ENCODE peak calls at places on chromosomes 12 and 14, in eight cellular contexts. One of them, this sample, is unnamed. For H3K36me3 and H3K4me1, the result is how much of the 10 kb centered on the place peaks cover.

GRCh38 chr12:51200806-51201205 is 17.1 kb downstream of the POU6F1 start:
- DNase-seq in IMR-90: peak
- DNase-seq in fibroblast of lung: peak
- DNase-seq in neuronal stem cell: no peak
- DNase-seq in hepatocyte: no peak
- DNase-seq in PC-3: no peak
- DNase-seq in GM23248: peak
- DNase-seq in mesendoderm: no peak
- DNase-seq in this sample: no peak

GRCh38 chr14:93832665-93833064 is 44.4 kb upstream of the PRIMA1 start:
- DNase-seq in IMR-90: no peak
- DNase-seq in fibroblast of lung: no peak
- DNase-seq in neuronal stem cell: no peak
- DNase-seq in hepatocyte: peak
- DNase-seq in PC-3: no peak
- DNase-seq in GM23248: no peak
- DNase-seq in mesendoderm: no peak
- DNase-seq in this sample: no peak

GRCh38 chr12:42296503-42297109 is 29.3 kb downstream of the ZCRB1 start:
- DNase-seq in IMR-90: no peak
- DNase-seq in fibroblast of lung: no peak
- DNase-seq in neuronal stem cell: no peak
- DNase-seq in hepatocyte: no peak
- DNase-seq in PC-3: peak
- DNase-seq in GM23248: peak
- DNase-seq in mesendoderm: peak
- DNase-seq in this sample: no peak

GRCh38 chr12:1398673-1399072 is 195.7 kb downstream of the FBXL14 start:
- DNase-seq in IMR-90: peak
- DNase-seq in fibroblast of lung: no peak
- DNase-seq in neuronal stem cell: no peak
- DNase-seq in hepatocyte: no peak
- DNase-seq in PC-3: peak
- DNase-seq in GM23248: peak
- DNase-seq in mesendoderm: no peak
- DNase-seq in this sample: no peak

GRCh38 chr12:117309276-117309885 is 52.0 kb downstream of the NOS1 start:
- DNase-seq in IMR-90: no peak
- DNase-seq in fibroblast of lung: no peak
- DNase-seq in neuronal stem cell: no peak
- DNase-seq in hepatocyte: no peak
- DNase-seq in PC-3: no peak
- DNase-seq in GM23248: no peak
- DNase-seq in mesendoderm: peak
- DNase-seq in this sample: no peak

GRCh38 chr14:50062438-50063039 is 53.8 kb downstream of the VCPKMT start:
- DNase-seq in IMR-90: peak
- DNase-seq in fibroblast of lung: peak
- DNase-seq in neuronal stem cell: no peak
- DNase-seq in hepatocyte: peak
- DNase-seq in PC-3: peak
- DNase-seq in GM23248: peak
- DNase-seq in mesendoderm: peak
- DNase-seq in this sample: no peak

GRCh38 chr12:91890742-91891141 is 254.9 kb downstream of the BTG1 start:
- DNase-seq in IMR-90: peak
- DNase-seq in fibroblast of lung: no peak
- DNase-seq in neuronal stem cell: no peak
- DNase-seq in hepatocyte: no peak
- DNase-seq in PC-3: peak
- DNase-seq in GM23248: peak
- DNase-seq in mesendoderm: no peak
- DNase-seq in this sample: no peak

GRCh38 chr14:91292476-91292875 is 48.0 kb upstream of the GPR68 start:
- DNase-seq in IMR-90: no peak
- DNase-seq in fibroblast of lung: no peak
- DNase-seq in neuronal stem cell: no peak
- DNase-seq in hepatocyte: no peak
- DNase-seq in PC-3: no peak
- DNase-seq in GM23248: no peak
- DNase-seq in mesendoderm: no peak
- DNase-seq in this sample: peak

GRCh38 chr14:31864937-31865855 is 211.9 kb upstream of the ARHGAP5 start:
- DNase-seq in IMR-90: no peak
- DNase-seq in fibroblast of lung: no peak
- DNase-seq in neuronal stem cell: no peak
- DNase-seq in hepatocyte: peak
- DNase-seq in PC-3: no peak
- DNase-seq in GM23248: no peak
- DNase-seq in mesendoderm: no peak
- DNase-seq in this sample: no peak

GRCh38 chr12:83818888-83819287 is 1093.7 kb downstream of the SLC6A15 start:
- DNase-seq in IMR-90: peak
- DNase-seq in fibroblast of lung: peak
- DNase-seq in neuronal stem cell: no peak
- DNase-seq in hepatocyte: peak
- DNase-seq in PC-3: peak
- DNase-seq in GM23248: peak
- DNase-seq in mesendoderm: peak
- DNase-seq in this sample: no peak

GRCh38 chr12:15050664-15051063 is 77.8 kb downstream of the PDE6H start:
- DNase-seq in IMR-90: no peak
- DNase-seq in fibroblast of lung: peak
- DNase-seq in neuronal stem cell: no peak
- DNase-seq in hepatocyte: peak
- DNase-seq in PC-3: no peak
- DNase-seq in GM23248: no peak
- DNase-seq in mesendoderm: no peak
- DNase-seq in this sample: no peak

GRCh38 chr14:21229821-21230220 is 39.4 kb downstream of the HNRNPC start:
- DNase-seq in IMR-90: no peak
- DNase-seq in fibroblast of lung: no peak
- DNase-seq in neuronal stem cell: no peak
- DNase-seq in hepatocyte: no peak
- DNase-seq in PC-3: no peak
- DNase-seq in GM23248: no peak
- DNase-seq in mesendoderm: no peak
- DNase-seq in this sample: no peak

GRCh38 chr14:21231020-21231652 is 38.1 kb downstream of the HNRNPC start:
- DNase-seq in IMR-90: no peak
- DNase-seq in fibroblast of lung: no peak
- DNase-seq in neuronal stem cell: no peak
- DNase-seq in hepatocyte: no peak
- DNase-seq in PC-3: no peak
- DNase-seq in GM23248: no peak
- DNase-seq in mesendoderm: no peak
- DNase-seq in this sample: no peak

GRCh38 chr14:21236948-21237797 is 32.1 kb downstream of the HNRNPC start:
- DNase-seq in IMR-90: no peak
- DNase-seq in fibroblast of lung: no peak
- DNase-seq in neuronal stem cell: no peak
- DNase-seq in hepatocyte: no peak
- DNase-seq in PC-3: no peak
- DNase-seq in GM23248: no peak
- DNase-seq in mesendoderm: no peak
- DNase-seq in this sample: no peak

GRCh38 chr14:21233457-21234076 is 35.7 kb downstream of the HNRNPC start:
- DNase-seq in IMR-90: no peak
- DNase-seq in fibroblast of lung: no peak
- DNase-seq in neuronal stem cell: no peak
- DNase-seq in hepatocyte: no peak
- DNase-seq in PC-3: no peak
- DNase-seq in GM23248: peak
- DNase-seq in mesendoderm: peak
- DNase-seq in this sample: no peak

DNA sequence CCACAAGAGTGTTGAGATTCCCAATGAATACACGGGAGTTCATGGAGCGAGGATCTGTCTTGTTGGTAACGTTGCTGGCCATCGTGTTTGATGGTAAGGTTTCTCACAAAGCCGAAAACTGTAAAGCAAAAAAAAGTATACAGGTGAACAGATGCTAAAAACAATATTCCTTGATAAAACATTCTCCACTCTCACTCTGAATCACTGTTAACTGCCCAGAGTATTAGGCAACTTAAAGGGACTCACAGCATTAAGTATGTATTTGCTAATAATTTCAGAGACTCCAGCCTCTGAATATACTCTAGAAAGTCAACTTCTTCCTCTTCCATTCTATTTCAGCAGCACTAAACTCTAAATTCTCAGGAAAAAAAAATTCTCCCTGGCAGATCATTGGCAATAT is 35.1 kb downstream of the HNRNPC start:
- DNase-seq in IMR-90: no peak
- DNase-seq in fibroblast of lung: no peak
- DNase-seq in neuronal stem cell: no peak
- DNase-seq in hepatocyte: no peak
- DNase-seq in PC-3: no peak
- DNase-seq in GM23248: peak
- DNase-seq in mesendoderm: no peak
- DNase-seq in this sample: no peak
- H3K36me3 ChIP-seq in IMR-90: under half
- H3K36me3 ChIP-seq in fibroblast of lung: under half
- H3K36me3 ChIP-seq in neuronal stem cell: under half
- H3K36me3 ChIP-seq in hepatocyte: under half
- H3K36me3 ChIP-seq in PC-3: half or more
- H3K36me3 ChIP-seq in GM23248: half or more
- H3K36me3 ChIP-seq in mesendoderm: under half
- H3K36me3 ChIP-seq in this sample: half or more

GRCh38 chr14:102182190-102182589 is 42.5 kb downstream of the WDR20 start:
- DNase-seq in IMR-90: peak
- DNase-seq in fibroblast of lung: peak
- DNase-seq in neuronal stem cell: no peak
- DNase-seq in hepatocyte: no peak
- DNase-seq in PC-3: peak
- DNase-seq in GM23248: peak
- DNase-seq in mesendoderm: no peak
- DNase-seq in this sample: peak

GRCh38 chr14:102183922-102184677 is 44.4 kb downstream of the WDR20 start:
- DNase-seq in IMR-90: no peak
- DNase-seq in fibroblast of lung: no peak
- DNase-seq in neuronal stem cell: no peak
- DNase-seq in hepatocyte: no peak
- DNase-seq in PC-3: no peak
- DNase-seq in GM23248: no peak
- DNase-seq in mesendoderm: no peak
- DNase-seq in this sample: no peak

GRCh38 chr14:102181187-102181586 is 41.5 kb downstream of the WDR20 start:
- DNase-seq in IMR-90: no peak
- DNase-seq in fibroblast of lung: no peak
- DNase-seq in neuronal stem cell: no peak
- DNase-seq in hepatocyte: no peak
- DNase-seq in PC-3: no peak
- DNase-seq in GM23248: no peak
- DNase-seq in mesendoderm: no peak
- DNase-seq in this sample: no peak

GRCh38 chr14:102182901-102183619 is 43.4 kb downstream of the WDR20 start:
- DNase-seq in IMR-90: no peak
- DNase-seq in fibroblast of lung: peak
- DNase-seq in neuronal stem cell: no peak
- DNase-seq in hepatocyte: no peak
- DNase-seq in PC-3: no peak
- DNase-seq in GM23248: peak
- DNase-seq in mesendoderm: no peak
- DNase-seq in this sample: no peak

GRCh38 chr14:102180248-102180998 is 40.7 kb downstream of the WDR20 start:
- DNase-seq in IMR-90: no peak
- DNase-seq in fibroblast of lung: no peak
- DNase-seq in neuronal stem cell: no peak
- DNase-seq in hepatocyte: no peak
- DNase-seq in PC-3: no peak
- DNase-seq in GM23248: no peak
- DNase-seq in mesendoderm: no peak
- DNase-seq in this sample: no peak
- H3K4me2 ChIP-seq in IMR-90: no peak
- H3K4me2 ChIP-seq in fibroblast of lung: no peak
- H3K4me2 ChIP-seq in neuronal stem cell: no peak
- H3K4me2 ChIP-seq in hepatocyte: no peak
- H3K4me2 ChIP-seq in PC-3: no peak
- H3K4me2 ChIP-seq in GM23248: no peak
- H3K4me2 ChIP-seq in mesendoderm: no peak
- H3K4me2 ChIP-seq in this sample: no peak

GRCh38 chr12:104677441-104678089 is 220.8 kb downstream of the CHST11 start:
- DNase-seq in IMR-90: no peak
- DNase-seq in fibroblast of lung: no peak
- DNase-seq in neuronal stem cell: no peak
- DNase-seq in hepatocyte: no peak
- DNase-seq in PC-3: peak
- DNase-seq in GM23248: no peak
- DNase-seq in mesendoderm: no peak
- DNase-seq in this sample: peak

GRCh38 chr12:104680070-104680469 is 223.3 kb downstream of the CHST11 start:
- DNase-seq in IMR-90: peak
- DNase-seq in fibroblast of lung: no peak
- DNase-seq in neuronal stem cell: no peak
- DNase-seq in hepatocyte: no peak
- DNase-seq in PC-3: peak
- DNase-seq in GM23248: peak
- DNase-seq in mesendoderm: peak
- DNase-seq in this sample: no peak

GRCh38 chr12:104673294-104674062 is 216.7 kb downstream of the CHST11 start:
- DNase-seq in IMR-90: no peak
- DNase-seq in fibroblast of lung: no peak
- DNase-seq in neuronal stem cell: no peak
- DNase-seq in hepatocyte: no peak
- DNase-seq in PC-3: no peak
- DNase-seq in GM23248: peak
- DNase-seq in mesendoderm: no peak
- DNase-seq in this sample: no peak

GRCh38 chr12:104674083-104674482 is 217.3 kb downstream of the CHST11 start:
- DNase-seq in IMR-90: no peak
- DNase-seq in fibroblast of lung: no peak
- DNase-seq in neuronal stem cell: no peak
- DNase-seq in hepatocyte: no peak
- DNase-seq in PC-3: no peak
- DNase-seq in GM23248: no peak
- DNase-seq in mesendoderm: no peak
- DNase-seq in this sample: no peak

DNA sequence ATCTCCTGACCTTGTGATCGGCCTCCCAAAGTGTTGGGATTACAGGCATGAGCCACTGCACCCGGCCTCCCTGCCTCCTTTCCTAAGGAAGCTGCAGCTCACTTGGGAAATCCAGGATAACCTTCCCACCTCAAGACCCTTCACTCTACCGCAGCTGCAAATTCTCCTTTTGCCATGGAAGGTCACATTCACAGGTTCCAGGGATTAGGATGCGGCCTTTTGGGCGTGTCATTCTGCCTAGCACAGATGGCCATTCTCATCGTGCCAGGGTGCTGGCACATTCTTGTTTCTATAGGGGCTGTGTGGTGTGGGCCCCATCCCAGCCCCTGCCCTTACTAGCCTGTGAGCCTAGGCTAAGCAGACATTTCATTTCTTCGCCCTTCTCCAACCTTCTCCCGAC is 219.9 kb downstream of the CHST11 start:
- DNase-seq in IMR-90: no peak
- DNase-seq in fibroblast of lung: no peak
- DNase-seq in neuronal stem cell: no peak
- DNase-seq in hepatocyte: no peak
- DNase-seq in PC-3: no peak
- DNase-seq in GM23248: no peak
- DNase-seq in mesendoderm: no peak
- DNase-seq in this sample: no peak
- H3K4me1 ChIP-seq in IMR-90: under half
- H3K4me1 ChIP-seq in fibroblast of lung: under half
- H3K4me1 ChIP-seq in neuronal stem cell: under half
- H3K4me1 ChIP-seq in hepatocyte: under half
- H3K4me1 ChIP-seq in PC-3: under half
- H3K4me1 ChIP-seq in GM23248: under half
- H3K4me1 ChIP-seq in mesendoderm: under half
- H3K4me1 ChIP-seq in this sample: under half

GRCh38 chr12:79317184-79317847 is 373.4 kb downstream of the PAWR start:
- DNase-seq in IMR-90: no peak
- DNase-seq in fibroblast of lung: no peak
- DNase-seq in neuronal stem cell: no peak
- DNase-seq in hepatocyte: no peak
- DNase-seq in PC-3: no peak
- DNase-seq in GM23248: no peak
- DNase-seq in mesendoderm: no peak
- DNase-seq in this sample: no peak
- H3K36me3 ChIP-seq in IMR-90: under half
- H3K36me3 ChIP-seq in fibroblast of lung: under half
- H3K36me3 ChIP-seq in neuronal stem cell: under half
- H3K36me3 ChIP-seq in hepatocyte: under half
- H3K36me3 ChIP-seq in PC-3: under half
- H3K36me3 ChIP-seq in GM23248: under half
- H3K36me3 ChIP-seq in mesendoderm: under half
- H3K36me3 ChIP-seq in this sample: under half

This sample was measured in osteoblast.